ENCODE peak calls at places on chromosomes 11 and 22, in nine cellular contexts. P is chondrocyte; E is T1000; O is endothelial cell; Q is T-helper 1 cell; U is stimulated activated CD8-positive, alpha-beta memory T cell treated with anti-CD3 and anti-CD28 coated beads, Interleukin-15, amount 100 ng/mL, for 24 hours; B is EH; J is HAP-1; D is cardiac fibroblast. L is an unnamed sample.

GRCh38 chr11:107792049-107792443 is 66.5 kb downstream of the SLC35F2 start:
- DNase-seq in P (no peak), E (no peak), O (no peak), Q (no peak), U (no peak), B (no peak), J (no peak), D (no peak), L (no peak)

GRCh38 chr22:45612451-45612901 is 59.2 kb upstream of the ATXN10 start:
- DNase-seq in P (no peak), E (peak), O (no peak), Q (no peak), U (no peak), B (peak), J (no peak), D (peak), L (peak)

GRCh38 chr11:26715133-26715532 is 6.7 kb downstream of the SLC5A12 start:
- DNase-seq in P (no peak), E (no peak), O (no peak), Q (no peak), U (no peak), B (no peak), J (no peak), D (no peak), L (no peak)

GRCh38 chr11:84671325-84672019 is 955.7 kb downstream of the DLG2 start:
- DNase-seq in P (no peak), E (no peak), O (no peak), Q (no peak), U (no peak), B (no peak), J (no peak), D (no peak), L (no peak)

GRCh38 chr11:79547256-79547655 is 106.4 kb upstream of the TENM4 start:
- DNase-seq in P (no peak), E (no peak), O (no peak), Q (no peak), U (no peak), B (no peak), J (no peak), D (no peak), L (no peak)

GRCh38 chr11:118055966-118056365 is 20.9 kb upstream of the TMPRSS4 start:
- DNase-seq in P (no peak), E (no peak), O (no peak), Q (no peak), U (no peak), B (no peak), J (no peak), D (no peak), L (no peak)

GRCh38 chr11:126701555-126701897 is 299.0 kb downstream of the KIRREL3 start:
- DNase-seq in P (no peak), E (no peak), O (no peak), Q (no peak), U (no peak), B (no peak), J (no peak), D (no peak), L (no peak)

GRCh38 chr11:8765294-8765693 is 82.7 kb downstream of the RPL27A start:
- DNase-seq in P (no peak), E (no peak), O (no peak), Q (no peak), U (no peak), B (peak), J (no peak), D (peak), L (no peak)

GRCh38 chr11:13140028-13140870 is 131.1 kb downstream of the RASSF10 start:
- DNase-seq in P (no peak), E (peak), O (no peak), Q (no peak), U (no peak), B (peak), J (no peak), D (no peak), L (no peak)

GRCh38 chr11:23205156-23205871 is 345.0 kb upstream of the CCDC179 start:
- DNase-seq in P (no peak), E (no peak), O (no peak), Q (no peak), U (no peak), B (peak), J (no peak), D (peak), L (no peak)

GRCh38 chr22:38872831-38873248 is 824 bp upstream of the CBX6 start:
- DNase-seq in P (peak), E (no peak), O (peak), Q (no peak), U (no peak), B (peak), J (peak), D (no peak), L (peak)

GRCh38 chr11:70205049-70205725 is 2.1 kb downstream of the FADD start:
- DNase-seq in P (peak), E (no peak), O (no peak), Q (no peak), U (no peak), B (peak), J (no peak), D (peak), L (no peak)

GRCh38 chr11:70860855-70861254 is 391.5 kb downstream of the SHANK2 start:
- DNase-seq in P (no peak), E (no peak), O (no peak), Q (no peak), U (no peak), B (no peak), J (no peak), D (no peak), L (no peak)

GRCh38 chr11:118921121-118921928 is 4.4 kb downstream of the BCL9L start:
- DNase-seq in P (no peak), E (peak), O (peak), Q (no peak), U (no peak), B (peak), J (peak), D (peak), L (no peak)

GRCh38 chr11:1336836-1337646 is 27.6 kb upstream of the TOLLIP start:
- DNase-seq in P (no peak), E (no peak), O (peak), Q (peak), U (no peak), B (peak), J (peak), D (no peak), L (no peak)

GRCh38 chr11:62665630-62666258 is 632 bp downstream of the CSKMT start:
- DNase-seq in P (no peak), E (peak), O (peak), Q (peak), U (peak), B (peak), J (peak), D (peak), L (peak)

GRCh38 chr11:35529971-35530495 is 4.6 kb upstream of the PAMR1 start:
- DNase-seq in P (no peak), E (peak), O (no peak), Q (no peak), U (no peak), B (peak), J (no peak), D (peak), L (peak)

GRCh38 chr11:28666632-28667031 is 558.4 kb downstream of the METTL15 start:
- DNase-seq in P (no peak), E (no peak), O (no peak), Q (no peak), U (no peak), B (peak), J (no peak), D (no peak), L (no peak)

GRCh38 chr11:15843309-15843857 is 513.0 kb downstream of the SOX6 start:
- DNase-seq in P (no peak), E (no peak), O (peak), Q (no peak), U (no peak), B (peak), J (no peak), D (no peak), L (peak)

GRCh38 chr22:48756146-48757111 is 1071.2 kb downstream of the BRD1 start:
- DNase-seq in P (peak), E (no peak), O (peak), Q (no peak), U (no peak), B (no peak), J (no peak), D (no peak), L (no peak)

GRCh38 chr22:22886546-22886945 is 1.1 kb upstream of the IGLL5 start:
- DNase-seq in P (no peak), E (no peak), O (no peak), Q (no peak), U (no peak), B (no peak), J (no peak), D (no peak), L (no peak)

GRCh38 chr11:34654491-34655334 is 33.8 kb downstream of the EHF start:
- DNase-seq in P (no peak), E (no peak), O (no peak), Q (no peak), U (no peak), B (peak), J (peak), D (peak), L (no peak)

GRCh38 chr11:112553340-112553739 is 292.7 kb upstream of the PLET1 start:
- DNase-seq in P (no peak), E (no peak), O (no peak), Q (no peak), U (no peak), B (no peak), J (no peak), D (no peak), L (no peak)

GRCh38 chr11:5696210-5696609 is 6.6 kb downstream of the TRIM22 start:
- DNase-seq in P (no peak), E (no peak), O (no peak), Q (no peak), U (no peak), B (peak), J (no peak), D (no peak), L (no peak)

GRCh38 chr22:24265734-24266133 is 4.9 kb upstream of the SPECC1L start:
- DNase-seq in P (no peak), E (no peak), O (no peak), Q (no peak), U (no peak), B (peak), J (no peak), D (no peak), L (peak)

GRCh38 chr11:121983901-121984300 is 132.1 kb downstream of the BLID start:
- DNase-seq in P (no peak), E (no peak), O (no peak), Q (no peak), U (no peak), B (no peak), J (no peak), D (no peak), L (no peak)

GRCh38 chr11:111221208-111221607 is 24.3 kb upstream of the POU2AF2 start:
- DNase-seq in P (no peak), E (no peak), O (no peak), Q (no peak), U (no peak), B (no peak), J (no peak), D (no peak), L (no peak)

GRCh38 chr11:70410276-70410675 is 11.9 kb downstream of the CTTN start:
- DNase-seq in P (no peak), E (no peak), O (no peak), Q (no peak), U (no peak), B (no peak), J (no peak), D (no peak), L (no peak)

GRCh38 chr11:45620243-45620642 is 45.2 kb downstream of the CHST1 start:
- DNase-seq in P (peak), E (no peak), O (no peak), Q (no peak), U (no peak), B (no peak), J (no peak), D (no peak), L (no peak)